ENCODE peak calls at places on chromosomes 2 and 18, in nine cellular contexts. Z is aorta; V is A549; D is naive thymus-derived CD4-positive, alpha-beta T cell; S is stomach; R is ascending aorta; N is mesenchymal stem cell; W is uterus; I is lung. M is an unnamed sample.

GRCh38 chr2:176002684-176003225 is 688 bp upstream of the LNPK start:
- DNase-seq in N (no peak), D (no peak), R (no peak), W (no peak), Z (peak; percentile 47), S (no peak), V (peak; percentile 13), I (peak; percentile 30), M (peak; percentile 20)

GRCh38 chr2:156349605-156350004 is 17.1 kb upstream of the NR4A2 start:
- DNase-seq in D (no peak), S (no peak), I (no peak), W (no peak), R (no peak), V (no peak), N (no peak), Z (no peak), M (no peak)

GRCh38 chr2:85259101-85259590 is 68.6 kb downstream of the TGOLN2 start:
- DNase-seq in N (peak; percentile 78), S (no peak), V (no peak), I (no peak), Z (no peak), D (no peak), W (no peak), R (no peak), M (no peak)

GRCh38 chr18:70154591-70155194 is 50.8 kb downstream of the RTTN start:
- DNase-seq in Z (no peak), N (peak; percentile 82), S (no peak), V (no peak), D (no peak), R (no peak), W (no peak), I (no peak), M (no peak)

GRCh38 chr2:174771631-174772491 is 7.6 kb upstream of the CHRNA1 start:
- DNase-seq in D (no peak), Z (peak; percentile 78), N (peak; percentile 94), S (peak; percentile 69), R (no peak), V (peak; percentile 87), I (peak; percentile 69), W (peak; percentile 70), M (peak; percentile 48)

GRCh38 chr2:47065771-47066380 is 89.2 kb downstream of the STPG4 start:
- DNase-seq in Z (no peak), S (no peak), V (no peak), D (no peak), N (peak; percentile 80), W (no peak), I (no peak), R (no peak), M (no peak)

GRCh38 chr2:642431-642815 is 34.8 kb downstream of the TMEM18 start:
- DNase-seq in R (no peak), D (no peak), W (no peak), Z (no peak), S (no peak), N (no peak), I (peak; percentile 25), V (no peak), M (no peak)

GRCh38 chr18:77080283-77080682 is 52.3 kb downstream of the MBP start:
- DNase-seq in R (no peak), V (no peak), N (no peak), D (no peak), S (no peak), W (no peak), Z (no peak), I (no peak), M (no peak)

GRCh38 chr2:137846993-137847392 is 117.3 kb upstream of the HNMT start:
- DNase-seq in N (no peak), R (no peak), I (no peak), V (no peak), D (no peak), S (no peak), W (no peak), Z (no peak), M (no peak)

GRCh38 chr2:230161180-230161579 is 58.6 kb downstream of the SP110 start:
- DNase-seq in Z (no peak), V (no peak), W (no peak), S (no peak), N (peak; percentile 71), I (no peak), R (no peak), D (no peak), M (no peak)

GRCh38 chr2:156400704-156401678 is 35.2 kb upstream of the GPD2 start:
- DNase-seq in Z (peak; percentile 64), N (peak; percentile 91), V (peak; percentile 56), I (peak; percentile 68), S (peak; percentile 75), W (peak; percentile 75), R (no peak), D (peak; percentile 91), M (peak; percentile 80)

GRCh38 chr18:12239426-12239825 is 14.7 kb upstream of the CIDEA start:
- DNase-seq in D (no peak), S (no peak), W (no peak), Z (no peak), V (no peak), I (no peak), N (no peak), R (no peak), M (no peak)

GRCh38 chr2:120513776-120514357 is 167.9 kb downstream of the INHBB start:
- DNase-seq in D (no peak), W (no peak), R (no peak), I (no peak), Z (no peak), V (no peak), S (no peak), N (no peak), M (no peak)

GRCh38 chr2:96321230-96322103 is 3.6 kb upstream of the ITPRIPL1 start:
- DNase-seq in R (no peak), N (peak; percentile 52), V (peak; percentile 55), S (peak; percentile 52), Z (peak; percentile 70), D (peak; percentile 51), I (peak; percentile 42), W (no peak), M (no peak)

GRCh38 chr18:3035635-3036034 is 22.7 kb upstream of the LPIN2 start:
- DNase-seq in S (no peak), R (no peak), N (no peak), I (no peak), V (no peak), D (no peak), Z (no peak), W (no peak), M (no peak)

GRCh38 chr18:79936641-79937040 is 14.8 kb downstream of the SLC66A2 start:
- DNase-seq in Z (peak; percentile 30), S (no peak), V (no peak), D (no peak), N (no peak), W (peak; percentile 5), I (no peak), R (no peak), M (no peak)

GRCh38 chr2:48114256-48114655 is 208.0 kb upstream of the FBXO11 start:
- DNase-seq in Z (no peak), I (no peak), V (peak; percentile 52), S (peak; percentile 34), R (no peak), N (peak; percentile 82), D (no peak), W (no peak), M (no peak)

GRCh38 chr2:48113767-48114166 is 207.5 kb upstream of the FBXO11 start:
- DNase-seq in Z (no peak), W (no peak), S (no peak), V (no peak), N (no peak), R (no peak), D (no peak), I (no peak), M (no peak)

GRCh38 chr2:48112911-48113687 is 206.8 kb upstream of the FBXO11 start:
- DNase-seq in Z (no peak), D (no peak), V (no peak), N (peak; percentile 91), W (no peak), I (no peak), R (no peak), S (no peak), M (no peak)

GRCh38 chr2:48118895-48119294 is 212.6 kb upstream of the FBXO11 start:
- DNase-seq in I (no peak), D (no peak), S (no peak), W (no peak), R (no peak), N (no peak), Z (no peak), V (no peak), M (no peak)

GRCh38 chr2:48116518-48116917 is 210.2 kb upstream of the FBXO11 start:
- DNase-seq in S (no peak), Z (no peak), W (no peak), R (no peak), V (no peak), N (no peak), D (no peak), I (no peak), M (no peak)
- H3K4me1 ChIP-seq in S (peaks cover 9% of the 10 kb centered on the region), Z (no peaks in the 10 kb centered on the region), W (no peaks in the 10 kb centered on the region), R (no peaks in the 10 kb centered on the region), V (peaks cover 31% of the 10 kb centered on the region), N (peaks cover 6% of the 10 kb centered on the region), D (peaks cover 3% of the 10 kb centered on the region), I (peaks cover 2% of the 10 kb centered on the region), M (no peaks in the 10 kb centered on the region)

GRCh38 chr2:172097557-172098131 is 5.1 kb downstream of the DLX2 start:
- DNase-seq in I (no peak), D (no peak), N (no peak), S (no peak), Z (no peak), R (no peak), V (no peak), W (no peak), M (no peak)
- H3K4me3 ChIP-seq in I (no peak overlapping the region), D (no peak overlapping the region), N (no peak overlapping the region), S (no peak overlapping the region), Z (no peak overlapping the region), R (no peak overlapping the region), V (no peak overlapping the region), W (no peak overlapping the region), M (no peak overlapping the region)

DNA sequence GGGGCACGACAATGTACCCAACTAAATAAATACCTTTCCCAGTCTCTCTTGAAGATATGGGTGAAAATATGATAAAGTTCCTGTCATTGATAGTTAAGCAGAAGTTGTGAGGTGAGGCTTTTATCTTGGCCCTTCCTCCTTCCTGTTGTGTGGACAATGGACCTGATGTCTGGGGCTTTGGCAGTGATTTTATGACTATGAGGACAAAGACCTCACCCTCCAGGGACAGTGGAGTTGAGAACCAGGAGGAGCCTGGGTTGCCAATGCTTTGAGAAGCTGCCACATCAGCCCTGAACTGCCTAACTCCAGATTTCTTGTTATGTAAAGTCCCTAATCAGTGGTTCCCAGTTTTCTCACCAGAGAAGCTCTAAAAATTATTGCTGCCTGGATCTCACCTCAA is 20.8 kb upstream of the MGAT4A start:
- DNase-seq in D (no peak), I (no peak), W (no peak), N (no peak), S (no peak), Z (no peak), V (no peak), R (no peak), M (no peak)
- H3K27ac ChIP-seq in D (no peak overlapping the region), I (no peak overlapping the region), W (no peak overlapping the region), N (no peak overlapping the region), S (no peak overlapping the region), Z (no peak overlapping the region), V (no peak overlapping the region), R (no peak overlapping the region), M (no peak overlapping the region)

DNA sequence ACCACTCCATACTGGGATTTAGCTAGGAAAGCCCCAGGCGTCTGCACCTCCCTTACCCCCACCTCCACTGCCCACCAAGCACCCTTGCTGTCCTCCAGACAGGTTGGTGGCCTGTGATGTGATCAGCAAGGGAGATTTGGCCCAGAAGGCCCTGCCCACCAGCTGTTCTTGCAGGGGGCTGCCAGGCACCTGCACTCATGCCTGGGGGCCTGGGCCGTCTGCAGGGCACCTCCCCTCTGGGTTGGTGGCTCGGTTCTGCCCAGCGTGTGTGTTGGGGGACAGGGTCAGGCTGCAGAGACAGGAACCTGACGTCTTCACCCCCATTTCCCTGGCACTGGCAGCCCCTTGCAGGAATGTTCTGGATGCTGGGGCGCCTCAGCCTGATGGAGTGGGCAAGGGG is 5.8 kb downstream of the DNMT3A start:
- DNase-seq in Z (no peak), S (no peak), D (no peak), R (no peak), I (no peak), N (no peak), V (no peak), W (no peak), M (no peak)
- H3K4me1 ChIP-seq in Z (no peaks in the 10 kb centered on the region), S (peaks cover 35% of the 10 kb centered on the region), D (peaks cover 67% of the 10 kb centered on the region), R (peaks cover 3% of the 10 kb centered on the region), I (peaks cover 15% of the 10 kb centered on the region), N (peaks cover 28% of the 10 kb centered on the region), V (peaks cover 4% of the 10 kb centered on the region), W (no peaks in the 10 kb centered on the region), M (peaks cover 5% of the 10 kb centered on the region)